ENCODE peak calls at places on chromosome 17, in eight cellular contexts. K is sigmoid colon, B is stomach, Q is esophagus muscularis mucosa, Y is IMR-90, N is A549, M is ovary, I is heart left ventricle. L is an unnamed sample. For H3K4me1, the result is how much of the 10 kb centered on the place peaks cover.

GRCh38 chr17:16818821-16819683 is 129.0 kb downstream of the CCDC144A start:
- DNase-seq in M (no peak), I (no peak), Q (no peak), K (no peak), Y (no peak), B (no peak), N (no peak), L (no peak)

GRCh38 chr17:78908426-78908825 is 5.4 kb upstream of the CEP295NL start:
- DNase-seq in I (no peak), N (no peak), K (no peak), Y (no peak), M (no peak), Q (no peak), B (no peak), L (no peak)

GRCh38 chr17:42677921-42678781 is 1.4 kb upstream of the PLEKHH3 start:
- DNase-seq in Y (peak), K (peak), M (peak), Q (peak), I (peak), N (peak), B (peak), L (peak)

GRCh38 chr17:74639704-74640142 is 16.2 kb upstream of the CD300E start:
- DNase-seq in I (peak), N (no peak), B (no peak), Q (no peak), M (no peak), Y (no peak), K (no peak), L (no peak)

GRCh38 chr17:21161498-21162393 is 35.0 kb downstream of the DHRS7B start:
- DNase-seq in K (no peak), B (no peak), Q (no peak), I (no peak), N (no peak), M (no peak), Y (peak), L (no peak)

GRCh38 chr17:59487161-59487873 is 78.1 kb upstream of the DHX40 start:
- DNase-seq in I (no peak), Q (no peak), M (no peak), N (no peak), K (no peak), Y (no peak), B (no peak), L (no peak)

GRCh38 chr17:17401271-17401781 is 75.5 kb upstream of the MED9 start:
- DNase-seq in M (no peak), K (no peak), I (no peak), B (no peak), Y (no peak), N (peak), Q (no peak), L (peak)

GRCh38 chr17:75498726-75499213 is 16.6 kb downstream of the CASKIN2 start:
- DNase-seq in I (no peak), B (no peak), M (peak), K (no peak), Y (no peak), Q (no peak), N (no peak), L (no peak)

GRCh38 chr17:32265192-32265895 is at the start of gene RHBDL3:
- DNase-seq in Y (no peak), N (peak), B (peak), Q (no peak), M (peak), K (no peak), I (peak), L (no peak)

DNA sequence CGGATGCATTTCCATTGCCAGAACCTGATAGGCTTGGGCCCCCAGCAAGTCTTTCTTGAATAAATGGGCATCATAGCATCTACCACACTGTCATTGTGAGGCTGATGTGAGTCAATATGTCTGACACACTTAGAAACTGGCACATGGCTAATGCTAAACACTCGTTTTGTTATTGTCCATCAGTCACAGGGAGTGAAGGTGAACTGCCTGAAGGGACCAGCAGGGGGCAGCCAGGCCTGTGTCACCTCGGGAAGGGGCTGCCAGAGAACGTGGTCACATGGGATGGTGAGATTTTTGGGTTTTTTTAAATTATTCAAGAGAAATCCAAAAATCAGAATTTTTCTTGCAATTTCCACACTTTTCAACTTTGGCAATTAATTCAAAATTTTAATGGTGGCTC is 831 bp upstream of the RCVRN start:
- DNase-seq in K (no peak), N (peak), Q (no peak), Y (no peak), I (no peak), B (no peak), M (no peak), L (no peak)
- TF ChIP-seq CTCF in K (peak), N (peak), Q (peak), Y (peak), I (peak), B (no peak), M (no peak), L (no peak)

DNA sequence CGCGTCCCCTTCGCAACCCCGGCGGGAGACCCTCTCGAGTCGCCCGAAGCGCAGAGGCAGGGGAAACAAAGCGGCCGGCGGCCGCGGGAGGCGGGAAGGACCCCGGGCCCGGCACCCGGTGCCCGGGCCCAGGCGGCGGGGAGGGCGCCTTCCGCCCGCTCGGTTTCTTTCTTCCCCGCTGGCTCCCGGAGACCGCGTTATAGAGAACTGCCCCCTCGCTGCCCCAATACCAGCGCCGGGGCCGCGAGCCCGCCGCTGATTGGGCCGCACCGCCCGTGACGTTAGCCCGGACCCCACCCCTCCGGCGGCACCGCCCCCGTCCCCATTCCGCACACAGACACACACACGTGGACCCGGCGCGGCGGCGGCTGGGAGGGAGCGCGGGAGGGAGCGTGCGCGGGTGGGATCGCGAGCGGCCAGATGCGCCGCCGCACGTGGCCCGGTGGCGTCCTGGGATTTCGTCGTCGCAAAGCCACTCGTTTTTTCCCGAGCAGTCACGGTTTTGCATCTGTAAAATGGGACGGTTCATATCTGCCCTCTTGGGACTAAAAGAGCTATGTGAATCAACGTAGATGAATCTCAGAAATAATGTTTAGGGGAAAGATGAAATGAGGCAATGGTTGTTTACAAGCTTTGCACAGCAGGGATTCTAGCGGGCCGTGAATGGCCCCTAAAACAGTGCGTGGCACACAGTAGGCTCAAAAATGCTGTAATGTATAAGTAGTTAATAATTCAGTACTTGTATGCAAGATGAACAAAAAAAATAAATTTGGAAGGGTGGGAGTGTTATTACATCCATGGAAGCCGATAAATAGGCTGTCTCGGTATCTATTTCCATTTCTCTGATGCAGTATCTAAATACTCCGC is at the start of gene EPOP:
- DNase-seq in Y (peak), Q (peak), K (peak), M (peak), B (peak), N (peak), I (peak), L (peak)
- TF ChIP-seq POLR2A in Y (peak), Q (peak), K (no peak), M (no peak), B (no peak), N (peak), I (peak), L (no peak)

DNA sequence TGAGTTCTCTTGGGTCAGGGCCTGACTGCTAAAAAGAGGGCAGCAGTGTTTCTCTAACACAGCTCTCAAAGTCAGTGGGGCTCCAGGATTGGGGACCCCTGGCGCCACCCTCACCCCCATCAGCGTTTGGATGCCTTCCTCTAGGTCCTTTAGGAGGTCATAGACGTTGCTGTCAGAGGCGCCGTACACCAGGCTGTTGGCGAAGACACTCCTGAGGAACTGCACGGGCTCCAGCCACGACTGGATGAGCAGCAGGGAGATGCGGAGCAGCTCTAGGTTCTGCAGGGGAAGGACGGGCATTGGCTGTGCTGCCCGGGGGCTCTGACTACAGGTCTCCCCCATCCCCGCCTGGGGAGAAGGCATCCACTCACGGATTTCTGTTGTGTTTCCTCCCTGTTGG is 993 bp downstream of the GH1 start:
- DNase-seq in I (no peak), K (no peak), Y (no peak), N (no peak), Q (no peak), B (no peak), M (no peak), L (no peak)
- H3K4me1 ChIP-seq in I (under half), K (under half), Y (under half), N (under half), Q (under half), B (under half), M (under half), L (under half)

GRCh38 chr17:55346658-55347057 is 75.0 kb downstream of the MMD start:
- DNase-seq in N (no peak), B (no peak), Q (peak), Y (no peak), K (no peak), M (no peak), I (no peak), L (no peak)
- TF ChIP-seq CTCF in N (no peak), B (no peak), Q (no peak), Y (no peak), K (no peak), M (no peak), I (no peak), L (no peak)

GRCh38 chr17:67993998-67994361 is 2.3 kb downstream of the C17orf58 start:
- DNase-seq in Y (peak), B (no peak), K (no peak), M (no peak), I (peak), N (peak), Q (no peak), L (no peak)
- TF ChIP-seq POLR2A in Y (no peak), B (no peak), K (no peak), M (no peak), I (no peak), N (no peak), Q (peak), L (no peak)

GRCh38 chr17:63835167-63835720 is 7.2 kb downstream of the SMARCD2 start:
- DNase-seq in M (no peak), I (no peak), Q (no peak), B (no peak), K (peak), Y (no peak), N (no peak), L (no peak)

GRCh38 chr17:63838586-63839184 is 3.8 kb downstream of the SMARCD2 start:
- DNase-seq in B (peak), K (peak), N (no peak), M (peak), I (peak), Q (peak), Y (peak), L (peak)

GRCh38 chr17:63837962-63838585 is 4.4 kb downstream of the SMARCD2 start:
- DNase-seq in Q (no peak), B (no peak), M (no peak), K (no peak), I (no peak), Y (no peak), N (no peak), L (no peak)

GRCh38 chr17:63837480-63837879 is 5.0 kb downstream of the SMARCD2 start:
- DNase-seq in I (no peak), N (no peak), Y (no peak), M (peak), B (no peak), K (no peak), Q (no peak), L (no peak)

DNA sequence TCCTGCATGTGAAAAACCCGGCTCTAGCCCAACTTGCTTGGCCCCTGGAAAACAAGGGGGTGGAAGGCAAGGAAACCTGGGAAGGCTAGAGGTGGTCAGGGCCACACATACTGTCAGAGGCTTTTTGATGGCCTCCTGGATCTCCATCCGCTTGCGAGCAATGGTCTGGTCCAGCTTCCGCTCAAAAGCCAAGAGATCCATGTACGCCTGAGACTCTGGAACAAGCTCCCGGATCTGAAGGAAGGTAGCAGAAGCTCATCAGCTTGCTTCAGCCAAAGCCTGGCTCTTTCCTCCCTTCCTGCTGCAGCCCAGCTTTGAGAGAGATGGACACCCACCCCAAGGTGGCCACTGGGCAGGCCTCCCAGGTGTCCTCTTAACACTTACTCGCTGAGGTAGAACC is 5.7 kb downstream of the SMARCD2 start:
- DNase-seq in B (no peak), Q (no peak), N (no peak), I (no peak), M (no peak), Y (no peak), K (no peak), L (no peak)
- H3K4me1 ChIP-seq in B (half or more), Q (half or more), N (under half), I (half or more), M (under half), Y (under half), K (under half), L (half or more)

DNA sequence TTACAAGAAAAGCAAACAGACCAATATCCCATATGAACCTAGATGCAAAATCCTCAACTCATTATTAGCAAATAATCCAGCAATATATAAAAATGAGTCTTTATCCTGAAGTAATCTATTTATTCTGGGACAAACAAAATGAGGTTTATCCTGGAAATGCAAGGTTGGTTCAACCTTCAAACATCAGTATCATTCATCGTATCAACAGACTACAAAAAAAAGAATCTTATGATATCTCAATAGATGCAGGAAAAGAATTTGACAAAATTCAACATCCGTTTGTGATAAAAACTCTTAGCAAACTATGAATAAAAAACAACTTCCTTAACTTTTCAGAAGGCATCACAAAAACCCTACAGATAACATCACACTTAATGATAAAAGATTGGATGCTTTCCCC is 18.4 kb upstream of the BAIAP2 start:
- DNase-seq in K (no peak), N (no peak), B (no peak), Q (no peak), M (no peak), Y (no peak), I (no peak), L (no peak)
- TF ChIP-seq CTCF in K (no peak), N (no peak), B (no peak), Q (no peak), M (no peak), Y (no peak), I (no peak), L (no peak)

GRCh38 chr17:41654134-41654907 is 29.9 kb upstream of the KRT17 start:
- DNase-seq in K (no peak), M (no peak), Q (no peak), B (peak), Y (no peak), N (peak), I (no peak), L (peak)
- TF ChIP-seq POLR2A in K (no peak), M (no peak), Q (no peak), B (no peak), Y (no peak), N (no peak), I (no peak), L (no peak)

GRCh38 chr17:77153487-77153886 is 12.7 kb downstream of the SEC14L1 start:
- DNase-seq in K (no peak), Y (no peak), N (no peak), B (no peak), I (no peak), Q (no peak), M (no peak), L (peak)
- H3K4me1 ChIP-seq in K (under half), Y (under half), N (under half), B (under half), I (half or more), Q (half or more), M (under half), L (under half)

L was measured in thyroid gland.